ENCODE peak calls at places on chromosomes 13 and 19, in six cellular contexts. R is GM23338, I is prostate gland, G is esophagus squamous epithelium, F is fibroblast of the aortic adventitia, O is endodermal cell. K is an unnamed sample.

GRCh38 chr19:1748115-1748702 is 5.1 kb upstream of the ONECUT3 start:
- DNase-seq in O (no peak), G (no peak), I (no peak), F (no peak), R (peak), K (no peak)

GRCh38 chr19:14305706-14306105 is 75.5 kb upstream of the ADGRE5 start:
- DNase-seq in O (no peak), F (no peak), G (no peak), I (no peak), R (peak), K (no peak)

GRCh38 chr13:67308004-67308772 is 78.1 kb upstream of the PCDH9 start:
- DNase-seq in F (no peak), I (no peak), R (no peak), G (no peak), O (no peak), K (no peak)

GRCh38 chr19:57269515-57270250 is 10.6 kb upstream of the ZNF460 start:
- DNase-seq in G (no peak), R (no peak), I (no peak), F (peak), O (no peak), K (no peak)

GRCh38 chr13:20512042-20512683 is 13.5 kb downstream of the CRYL1 start:
- DNase-seq in O (peak), I (no peak), G (no peak), F (no peak), R (peak), K (no peak)

GRCh38 chr13:107884564-107884963 is 330.8 kb downstream of the LIG4 start:
- DNase-seq in G (no peak), O (no peak), R (no peak), F (no peak), I (no peak), K (no peak)

GRCh38 chr13:27137759-27138158 is 33.9 kb downstream of the USP12 start:
- DNase-seq in R (peak), G (no peak), I (no peak), O (no peak), F (peak), K (no peak)

GRCh38 chr13:65999441-65999840 is 1230.7 kb downstream of the PCDH9 start:
- DNase-seq in G (no peak), O (no peak), I (no peak), R (no peak), F (no peak), K (no peak)

GRCh38 chr13:19863323-19864017 is at the start of gene ZMYM5:
- DNase-seq in O (peak), F (peak), I (peak), G (peak), R (peak), K (peak)

GRCh38 chr13:99528547-99528946 is 27.3 kb downstream of the TM9SF2 start:
- DNase-seq in G (no peak), R (no peak), I (no peak), O (no peak), F (no peak), K (no peak)

GRCh38 chr19:5669212-5669611 is 11.1 kb downstream of the MICOS13 start:
- DNase-seq in I (no peak), R (no peak), O (no peak), G (no peak), F (no peak), K (no peak)

GRCh38 chr13:91351123-91351522 is 3.6 kb downstream of the MIR17HG start:
- DNase-seq in I (no peak), R (no peak), G (no peak), F (no peak), O (no peak), K (no peak)

GRCh38 chr13:46492946-46493345 is 60.0 kb upstream of the LRCH1 start:
- DNase-seq in G (no peak), O (no peak), F (peak), I (peak), R (peak), K (peak)

GRCh38 chr13:27744861-27745260 is 47.4 kb upstream of the GSX1 start:
- DNase-seq in R (peak), O (peak), G (no peak), I (no peak), F (no peak), K (no peak)

GRCh38 chr19:54393381-54393780 is 21.9 kb upstream of the TTYH1 start:
- DNase-seq in R (no peak), O (no peak), F (peak), G (no peak), I (no peak), K (no peak)

GRCh38 chr19:28829762-28830161 is 383.2 kb downstream of the UQCRFS1 start:
- DNase-seq in F (no peak), R (no peak), I (no peak), O (no peak), G (no peak), K (no peak)

GRCh38 chr13:20006206-20006605 is 47.7 kb downstream of the ZMYM2 start:
- DNase-seq in F (peak), O (no peak), R (no peak), I (no peak), G (no peak), K (no peak)

GRCh38 chr19:1587872-1588271 is 4.8 kb downstream of the MBD3 start:
- DNase-seq in I (no peak), F (no peak), O (no peak), R (no peak), G (no peak), K (no peak)

GRCh38 chr19:1445932-1446712 is 3.8 kb upstream of the APC2 start:
- DNase-seq in R (peak), G (no peak), O (peak), I (no peak), F (no peak), K (no peak)

GRCh38 chr13:105518086-105518485 is 1017.4 kb downstream of the EFNB2 start:
- DNase-seq in G (no peak), I (no peak), O (no peak), F (no peak), R (no peak), K (no peak)

GRCh38 chr13:60112771-60113170 is 51.0 kb downstream of the DIAPH3 start:
- DNase-seq in R (no peak), O (no peak), F (peak), I (no peak), G (no peak), K (no peak)

GRCh38 chr13:48492123-48493075 is 40.5 kb downstream of the RCBTB2 start:
- DNase-seq in R (no peak), G (peak), I (peak), O (no peak), F (peak), K (no peak)

GRCh38 chr19:10805075-10805757 is 30.8 kb downstream of the TMED1 start:
- DNase-seq in I (no peak), G (no peak), O (no peak), F (no peak), R (no peak), K (no peak)

GRCh38 chr19:51751655-51752054 is at the start of gene FPR1:
- DNase-seq in R (no peak), I (no peak), O (no peak), G (no peak), F (peak), K (no peak)

GRCh38 chr13:64758520-64758919 is 2471.6 kb downstream of the PCDH9 start:
- DNase-seq in R (peak), I (no peak), O (peak), G (no peak), F (peak), K (no peak)

GRCh38 chr13:34321986-34322385 is 504.0 kb downstream of the RFC3 start:
- DNase-seq in O (no peak), R (no peak), G (no peak), I (no peak), F (no peak), K (no peak)

GRCh38 chr13:49641810-49642291 is 13.5 kb downstream of the ARL11 start:
- DNase-seq in R (no peak), I (no peak), O (no peak), G (peak), F (peak), K (no peak)

GRCh38 chr13:40190656-40191100 is 475.8 kb downstream of the FOXO1 start:
- DNase-seq in G (peak), R (no peak), O (no peak), F (peak), I (peak), K (no peak)

GRCh38 chr19:49691243-49692101 is 556 bp downstream of the CPT1C start:
- DNase-seq in O (peak), R (peak), I (no peak), G (no peak), F (peak), K (no peak)

GRCh38 chr13:52980695-52981094 is 47.9 kb upstream of the OLFM4 start:
- DNase-seq in I (no peak), O (no peak), R (no peak), G (no peak), F (no peak), K (no peak)

GRCh38 chr13:67094952-67095351 is 135.2 kb downstream of the PCDH9 start:
- DNase-seq in I (no peak), F (no peak), O (no peak), G (no peak), R (no peak), K (no peak)

GRCh38 chr13:52359534-52359933 is 46.4 kb downstream of the THSD1 start:
- DNase-seq in R (no peak), O (no peak), I (no peak), G (no peak), F (peak), K (no peak)

GRCh38 chr19:49890349-49891311 is 6.1 kb downstream of the IL4I1 start:
- DNase-seq in R (peak), O (peak), I (no peak), F (no peak), G (no peak), K (no peak)

GRCh38 chr13:21060063-21060826 is 1.1 kb downstream of the LATS2 start:
- DNase-seq in I (peak), F (peak), G (no peak), O (peak), R (peak), K (no peak)

GRCh38 chr13:25262261-25262660 is 25.0 kb downstream of the MTMR6 start:
- DNase-seq in O (no peak), F (no peak), R (no peak), I (no peak), G (no peak), K (no peak)

GRCh38 chr13:25268561-25268960 is 18.7 kb downstream of the MTMR6 start:
- DNase-seq in R (no peak), O (no peak), I (no peak), F (no peak), G (no peak), K (no peak)

DNA sequence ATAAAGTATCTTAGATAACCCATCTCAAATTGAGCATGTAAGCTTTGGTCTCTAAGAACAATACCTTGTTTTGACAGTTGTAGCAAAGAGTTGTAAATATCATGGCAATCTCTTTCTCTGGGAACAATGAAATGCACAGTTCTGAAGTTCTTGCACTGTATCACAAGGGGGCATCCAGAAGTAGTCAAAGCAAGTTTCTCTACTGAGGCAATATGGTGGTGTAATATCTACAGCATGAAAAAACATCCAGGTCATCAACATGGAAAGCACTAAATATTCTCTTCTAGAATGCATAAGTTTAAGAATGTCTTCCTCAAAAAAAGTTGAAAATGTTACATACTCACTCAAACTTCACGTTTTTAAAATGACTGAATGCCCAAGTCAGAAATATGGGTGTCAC is 19.6 kb downstream of the MTMR6 start:
- DNase-seq in O (no peak), R (no peak), I (no peak), F (peak), G (no peak), K (no peak)
- TF ChIP-seq CTCF in O (peak), R (peak), I (no peak), F (peak), G (no peak), K (peak)

DNA sequence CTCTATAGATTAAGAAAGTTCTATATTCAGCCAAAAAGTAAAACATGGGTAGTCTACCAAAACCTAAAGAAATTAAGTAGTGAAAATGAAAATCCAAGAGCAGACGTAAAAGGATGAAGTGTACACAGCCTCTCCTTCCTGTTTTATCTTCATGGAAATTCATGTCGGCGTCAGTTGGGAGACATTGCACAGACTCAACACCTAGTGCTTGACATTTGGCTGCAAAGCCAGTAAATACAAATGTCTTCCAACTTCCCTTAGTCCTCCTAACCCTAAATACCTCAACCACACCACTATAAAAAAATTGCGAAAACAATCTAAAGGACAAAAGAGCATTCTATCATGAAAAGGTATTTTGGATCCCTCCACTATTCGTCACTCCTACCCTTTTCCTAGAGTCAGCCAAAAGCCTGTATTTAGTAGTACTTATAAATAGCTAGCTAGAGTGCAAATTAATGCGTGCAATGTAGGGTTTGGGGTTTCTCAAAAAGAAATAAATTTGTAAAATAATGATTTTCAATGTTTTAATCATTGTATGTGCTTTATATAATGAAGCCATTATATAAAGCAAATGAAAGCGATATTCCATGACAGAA is 56.4 kb upstream of the TRPC4 start:
- DNase-seq in R (no peak), I (no peak), O (no peak), F (no peak), G (no peak), K (no peak)
- H3K4me3 ChIP-seq in R (no peak), I (no peak), O (no peak), F (no peak), G (no peak), K (no peak)

GRCh38 chr19:34677386-34678084 is at the start of gene ZNF302:
- DNase-seq in R (peak), F (peak), I (peak), O (peak), G (peak), K (peak)

GRCh38 chr19:34678085-34678412 is 571 bp downstream of the ZNF302 start:
- DNase-seq in I (no peak), F (no peak), O (no peak), R (no peak), G (no peak), K (no peak)

GRCh38 chr19:34678421-34678820 is 943 bp downstream of the ZNF302 start:
- DNase-seq in F (no peak), G (no peak), R (no peak), I (no peak), O (no peak), K (no peak)

GRCh38 chr19:34675919-34676318 is 1.0 kb downstream of the SCGB2B2 start:
- DNase-seq in R (no peak), I (no peak), G (no peak), F (no peak), O (no peak), K (no peak)

GRCh38 chr19:34676697-34677385 is at the start of gene SCGB2B2:
- DNase-seq in G (no peak), F (no peak), O (no peak), I (no peak), R (peak), K (peak)
- TF ChIP-seq CTCF in G (no peak), F (peak), O (peak), I (no peak), R (no peak), K (no peak)

GRCh38 chr19:18503337-18503970 is 18.4 kb downstream of the ELL start:
- DNase-seq in I (no peak), G (no peak), O (no peak), F (no peak), R (no peak), K (no peak)

GRCh38 chr19:18502236-18502632 is 19.6 kb downstream of the ELL start:
- DNase-seq in R (no peak), O (no peak), F (no peak), G (no peak), I (no peak), K (no peak)

GRCh38 chr19:18501351-18501750 is 20.5 kb downstream of the ELL start:
- DNase-seq in O (no peak), I (no peak), R (no peak), G (no peak), F (no peak), K (no peak)

GRCh38 chr19:18501832-18502231 is 20.0 kb downstream of the ELL start:
- DNase-seq in O (no peak), R (no peak), I (no peak), G (no peak), F (no peak), K (no peak)

DNA sequence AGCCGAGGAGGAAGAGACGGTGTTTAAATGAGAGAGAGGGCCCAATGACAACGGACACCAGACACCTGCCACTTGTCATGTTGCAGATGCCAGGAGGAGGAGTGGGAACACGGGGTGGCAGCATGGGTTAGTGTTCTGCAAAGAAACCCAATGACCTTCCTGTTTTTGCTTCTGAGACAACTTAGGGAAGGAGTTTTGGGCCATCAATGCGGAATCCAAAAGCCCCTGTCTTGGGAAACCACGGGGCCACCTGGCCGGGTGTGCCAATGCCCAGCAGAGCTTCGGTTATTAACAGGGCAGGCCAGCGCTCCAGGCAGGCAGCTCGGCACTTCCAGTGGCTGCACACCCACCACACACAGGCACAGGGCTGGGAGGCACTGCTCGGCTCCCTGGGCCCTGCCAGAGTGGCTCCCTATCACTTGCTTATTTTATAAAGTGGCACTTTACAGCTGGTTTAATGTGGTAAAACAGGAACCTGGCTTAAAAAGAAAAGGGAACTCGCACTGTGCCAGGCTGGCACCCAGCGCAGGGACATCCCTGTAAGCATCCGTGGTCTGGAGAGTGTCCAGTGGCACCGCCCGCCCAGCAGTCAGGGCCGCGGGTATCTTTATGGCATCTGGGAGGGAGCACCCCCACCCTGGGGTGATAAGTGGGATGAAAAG is 19.1 kb downstream of the ELL start:
- DNase-seq in I (no peak), G (no peak), O (no peak), R (no peak), F (no peak), K (no peak)
- H3K4me3 ChIP-seq in I (no peak), G (no peak), O (no peak), R (no peak), F (no peak), K (no peak)

DNA sequence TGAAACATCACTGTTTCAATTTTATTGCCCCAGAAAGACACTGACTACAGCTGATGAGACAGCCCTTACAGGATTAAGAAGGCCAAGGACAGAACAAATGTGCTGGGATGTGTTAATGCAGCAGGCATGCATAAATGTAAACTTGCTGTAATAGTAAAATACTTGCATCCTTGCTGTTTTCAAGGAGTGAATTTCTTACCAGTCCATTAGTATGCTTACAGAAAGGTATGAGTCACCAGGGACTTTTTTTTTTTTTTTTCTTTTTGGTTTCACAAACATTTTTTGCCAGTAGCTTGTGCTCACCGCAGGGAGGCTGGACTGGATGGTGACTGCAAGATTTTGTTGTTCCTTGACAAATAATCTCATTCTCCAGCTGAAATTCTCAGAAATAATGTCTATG is 55.1 kb downstream of the GPR180 start:
- DNase-seq in F (peak), I (no peak), O (no peak), G (no peak), R (peak), K (no peak)
- TF ChIP-seq CTCF in F (peak), I (no peak), O (no peak), G (no peak), R (no peak), K (no peak)

GRCh38 chr19:41447732-41448332 is 4.9 kb downstream of the ERICH4 start:
- DNase-seq in F (no peak), R (no peak), G (no peak), O (no peak), I (no peak), K (no peak)

GRCh38 chr19:41449079-41449864 is 6.3 kb downstream of the ERICH4 start:
- DNase-seq in F (peak), G (no peak), O (peak), R (peak), I (peak), K (no peak)

GRCh38 chr19:41443813-41444455 is 978 bp downstream of the ERICH4 start:
- DNase-seq in I (no peak), G (no peak), O (no peak), R (no peak), F (no peak), K (no peak)

GRCh38 chr19:41442473-41443360 is at the start of gene ERICH4:
- DNase-seq in G (no peak), I (no peak), F (no peak), O (no peak), R (no peak), K (no peak)

GRCh38 chr19:41445575-41445974 is 2.6 kb downstream of the ERICH4 start:
- DNase-seq in R (no peak), I (no peak), F (no peak), G (no peak), O (no peak), K (no peak)
- H3K4me3 ChIP-seq in R (no peak), I (no peak), F (no peak), G (no peak), O (no peak), K (no peak)